ENCODE peak calls at places on chromosome 17, in five cellular contexts. Y is AG08396, W is mesendoderm, O is RWPE1, R is NCI-H460. P is an unnamed sample.

GRCh38 chr17:64494121-64494520 is 2.7 kb downstream of the POLG2 start:
- DNase-seq in O (no peak), W (no peak), R (no peak), Y (no peak), P (no peak)

GRCh38 chr17:45316271-45317112 is at the start of gene MAP3K14:
- DNase-seq in W (peak), Y (peak), R (peak), O (peak), P (no peak)

GRCh38 chr17:82030470-82031302 is 792 bp upstream of the RAC3 start:
- DNase-seq in R (peak), O (peak), W (peak), Y (peak), P (no peak)

GRCh38 chr17:29126268-29126923 is 53.8 kb downstream of the MYO18A start:
- DNase-seq in Y (no peak), O (no peak), R (no peak), W (no peak), P (no peak)

GRCh38 chr17:38556234-38556633 is 49.5 kb downstream of the SRCIN1 start:
- DNase-seq in W (no peak), O (no peak), Y (no peak), R (no peak), P (no peak)

GRCh38 chr17:74345433-74346241 is 16.0 kb downstream of the BTBD17 start:
- DNase-seq in O (peak), W (no peak), R (no peak), Y (no peak), P (peak)

GRCh38 chr17:79933863-79934652 is 94.8 kb upstream of the CBX4 start:
- DNase-seq in Y (no peak), O (no peak), R (peak), W (no peak), P (peak)

GRCh38 chr17:17783825-17784598 is 52.8 kb downstream of the SREBF1 start:
- DNase-seq in R (no peak), W (peak), Y (no peak), O (no peak), P (no peak)

GRCh38 chr17:65807361-65807760 is 245.9 kb upstream of the AXIN2 start:
- DNase-seq in W (no peak), R (no peak), O (no peak), Y (no peak), P (no peak)

GRCh38 chr17:49054342-49055092 is 57.3 kb downstream of the IGF2BP1 start:
- DNase-seq in Y (no peak), O (no peak), W (no peak), R (no peak), P (no peak)

GRCh38 chr17:20170085-20170484 is 160.9 kb downstream of the SPECC1 start:
- DNase-seq in Y (no peak), W (no peak), O (no peak), R (no peak), P (no peak)

GRCh38 chr17:2054262-2054739 is 602 bp upstream of the HIC1 start:
- DNase-seq in O (no peak), Y (no peak), R (no peak), W (peak), P (peak)

GRCh38 chr17:55383771-55384679 is 37.6 kb downstream of the MMD start:
- DNase-seq in R (no peak), Y (no peak), O (no peak), W (no peak), P (no peak)

GRCh38 chr17:64780096-64781012 is 118.2 kb upstream of the SMURF2 start:
- DNase-seq in Y (peak), W (peak), R (no peak), O (peak), P (no peak)

GRCh38 chr17:8064590-8065019 is 22.9 kb downstream of the ALOX12B start:
- DNase-seq in W (no peak), Y (no peak), R (no peak), O (no peak), P (no peak)

GRCh38 chr17:63275318-63275967 is 170.7 kb downstream of the CYB561 start:
- DNase-seq in Y (peak), R (peak), O (peak), W (peak), P (peak)

GRCh38 chr17:74307984-74308773 is 17.8 kb upstream of the KIF19 start:
- DNase-seq in W (no peak), O (no peak), Y (no peak), R (no peak), P (no peak)

GRCh38 chr17:48322060-48322459 is 108.0 kb downstream of the SKAP1 start:
- DNase-seq in O (no peak), R (no peak), Y (no peak), W (no peak), P (no peak)

GRCh38 chr17:2459917-2460271 is 51.8 kb downstream of the METTL16 start:
- DNase-seq in O (no peak), Y (no peak), W (no peak), R (no peak), P (no peak)

GRCh38 chr17:42538482-42538881 is 2.4 kb downstream of the NAGLU start:
- DNase-seq in W (no peak), O (no peak), Y (no peak), R (no peak), P (no peak)

GRCh38 chr17:45265823-45266222 is 3.9 kb upstream of the SPATA32 start:
- DNase-seq in Y (peak), O (no peak), R (no peak), W (no peak), P (peak)

GRCh38 chr17:34301986-34302385 is 16.4 kb downstream of the CCL11 start:
- DNase-seq in W (no peak), R (no peak), O (no peak), Y (no peak), P (no peak)

GRCh38 chr17:82320956-82321927 is 3.8 kb upstream of the CD7 start:
- DNase-seq in Y (peak), R (no peak), W (peak), O (no peak), P (no peak)